ENCODE peak calls at places on chromosome 15, in four cellular contexts. P is T-cell, O is skeletal muscle cell, J is T-helper 9 cell. B is an unnamed sample.

GRCh38 chr15:50224606-50225005 is 40.9 kb downstream of the HDC start:
- DNase-seq in P (no peak), O (no peak), J (no peak), B (no peak)

GRCh38 chr15:67755936-67756335 is 69.4 kb upstream of the SKOR1 start:
- DNase-seq in P (no peak), O (no peak), J (no peak), B (no peak)

GRCh38 chr15:101024111-101024695 is 105.0 kb downstream of the LRRK1 start:
- DNase-seq in P (no peak), O (peak), J (no peak), B (no peak)

GRCh38 chr15:66092053-66092976 is 161.2 kb downstream of the MEGF11 start:
- DNase-seq in P (no peak), O (no peak), J (no peak), B (no peak)

GRCh38 chr15:99826146-99826745 is 93.0 kb upstream of the LYSMD4 start:
- DNase-seq in P (no peak), O (no peak), J (no peak), B (no peak)

GRCh38 chr15:44435893-44436667 is 8.7 kb downstream of the CTDSPL2 start:
- DNase-seq in P (no peak), O (no peak), J (no peak), B (no peak)

GRCh38 chr15:50484781-50485180 is 60.6 kb downstream of the USP8 start:
- DNase-seq in P (no peak), O (no peak), J (no peak), B (no peak)

GRCh38 chr15:55853134-55853533 is 110.2 kb upstream of the PRTG start:
- DNase-seq in P (no peak), O (no peak), J (no peak), B (no peak)

GRCh38 chr15:63856711-63857458 is 23.1 kb upstream of the HERC1 start:
- DNase-seq in P (no peak), O (no peak), J (no peak), B (no peak)

B was measured in body of pancreas.